ENCODE peak calls at places on chromosomes 7 and 10, in eight cellular contexts. K, W, C, E, I, Y, L and S are unnamed samples.

GRCh38 chr10:24451325-24451820 is 242.4 kb downstream of the KIAA1217 start:
- DNase-seq in K (no peak), W (no peak), C (no peak), E (no peak), I (peak; percentile 69), Y (no peak), L (no peak), S (no peak)

GRCh38 chr7:126803060-126803665 is 449.6 kb downstream of the GRM8 start:
- DNase-seq in K (peak; percentile 5), W (no peak), C (peak; percentile 47), E (peak; percentile 46), I (peak; percentile 53), Y (peak; percentile 65), L (peak; percentile 63), S (no peak)

GRCh38 chr10:34780818-34781380 is 34.2 kb downstream of the PARD3 start:
- DNase-seq in K (no peak), W (no peak), C (no peak), E (peak; percentile 35), I (peak; percentile 69), Y (no peak), L (peak; percentile 59), S (no peak)

GRCh38 chr10:50992356-50992866 is 81.9 kb upstream of the PRKG1 start:
- DNase-seq in K (no peak), W (no peak), C (no peak), E (no peak), I (no peak), Y (no peak), L (no peak), S (no peak)

GRCh38 chr7:24727165-24728120 is 29.8 kb downstream of the GSDME start:
- DNase-seq in K (no peak), W (no peak), C (peak; percentile 24), E (no peak), I (peak; percentile 58), Y (peak; percentile 59), L (no peak), S (no peak)

GRCh38 chr10:129467346-129468119 is 492 bp downstream of the MGMT start:
- DNase-seq in K (no peak), W (no peak), C (no peak), E (no peak), I (no peak), Y (peak; percentile 30), L (no peak), S (no peak)

GRCh38 chr7:45117582-45117981 is 6.1 kb upstream of the TBRG4 start:
- DNase-seq in K (no peak), W (no peak), C (no peak), E (no peak), I (no peak), Y (no peak), L (no peak), S (no peak)

GRCh38 chr10:44010873-44011602 is 362.4 kb upstream of the ZNF32 start:
- DNase-seq in K (no peak), W (peak; percentile 68), C (no peak), E (no peak), I (peak; percentile 7), Y (no peak), L (peak; percentile 54), S (no peak)

GRCh38 chr10:73876157-73876556 is 1.8 kb upstream of the CAMK2G start:
- DNase-seq in K (no peak), W (no peak), C (no peak), E (no peak), I (no peak), Y (no peak), L (no peak), S (no peak)

GRCh38 chr7:98697083-98697482 is 80.0 kb downstream of the NPTX2 start:
- DNase-seq in K (no peak), W (no peak), C (no peak), E (no peak), I (no peak), Y (no peak), L (no peak), S (no peak)

GRCh38 chr7:73822319-73823173 is 8.2 kb upstream of the CLDN4 start:
- DNase-seq in K (no peak), W (peak; percentile 80), C (peak; percentile 98), E (no peak), I (no peak), Y (peak; percentile 96), L (peak; percentile 95), S (no peak)

GRCh38 chr10:91006752-91007346 is 86.0 kb upstream of the ANKRD1 start:
- DNase-seq in K (no peak), W (no peak), C (no peak), E (no peak), I (peak; percentile 41), Y (no peak), L (no peak), S (no peak)

GRCh38 chr7:120586561-120586960 is 271.4 kb downstream of the TSPAN12 start:
- DNase-seq in K (no peak), W (no peak), C (no peak), E (no peak), I (no peak), Y (no peak), L (peak; percentile 8), S (no peak)

GRCh38 chr7:130091999-130092398 is 21.7 kb downstream of the KLHDC10 start:
- DNase-seq in K (no peak), W (no peak), C (no peak), E (no peak), I (no peak), Y (no peak), L (no peak), S (no peak)

GRCh38 chr10:79137826-79138225 is 69.1 kb downstream of the ZMIZ1 start:
- DNase-seq in K (no peak), W (no peak), C (no peak), E (no peak), I (peak; percentile 97), Y (no peak), L (peak; percentile 77), S (peak; percentile 51)

GRCh38 chr10:112115781-112116385 is 67.7 kb downstream of the GPAM start:
- DNase-seq in K (peak; percentile 8), W (no peak), C (no peak), E (no peak), I (peak; percentile 58), Y (peak; percentile 81), L (no peak), S (no peak)

GRCh38 chr7:47591655-47592572 is 10.0 kb upstream of the TNS3 start:
- DNase-seq in K (no peak), W (no peak), C (peak; percentile 81), E (no peak), I (no peak), Y (peak; percentile 81), L (peak; percentile 88), S (no peak)

GRCh38 chr7:95886501-95887090 is 114.2 kb downstream of the DYNC1I1 start:
- DNase-seq in K (no peak), W (no peak), C (no peak), E (peak; percentile 54), I (no peak), Y (no peak), L (peak; percentile 14), S (no peak)

GRCh38 chr7:44131173-44132009 is 8.0 kb upstream of the POLD2 start:
- DNase-seq in K (no peak), W (no peak), C (no peak), E (peak; percentile 18), I (no peak), Y (no peak), L (no peak), S (no peak)

GRCh38 chr7:112596260-112596659 is 115.5 kb downstream of the LSMEM1 start:
- DNase-seq in K (no peak), W (no peak), C (no peak), E (no peak), I (no peak), Y (peak; percentile 18), L (peak; percentile 37), S (no peak)

GRCh38 chr7:27151945-27152815 is at the start of gene HOXA3:
- DNase-seq in K (no peak), W (peak; percentile 88), C (peak; percentile 57), E (peak; percentile 51), I (no peak), Y (peak; percentile 78), L (no peak), S (peak; percentile 40)

GRCh38 chr7:154296443-154296842 is 244.2 kb downstream of the DPP6 start:
- DNase-seq in K (no peak), W (no peak), C (no peak), E (no peak), I (no peak), Y (no peak), L (no peak), S (no peak)

GRCh38 chr10:88471909-88472308 is 111.2 kb downstream of the RNLS start:
- DNase-seq in K (no peak), W (no peak), C (no peak), E (no peak), I (no peak), Y (no peak), L (no peak), S (no peak)

GRCh38 chr7:151520419-151521229 is 929 bp upstream of the RHEB start:
- DNase-seq in K (peak; percentile 31), W (peak; percentile 90), C (peak; percentile 66), E (peak; percentile 93), I (peak; percentile 13), Y (no peak), L (no peak), S (peak; percentile 52)

GRCh38 chr7:47474937-47475879 is 106.7 kb downstream of the TNS3 start:
- DNase-seq in K (no peak), W (peak; percentile 92), C (peak; percentile 96), E (no peak), I (no peak), Y (peak; percentile 94), L (peak; percentile 98), S (peak; percentile 97)

GRCh38 chr10:130464426-130464825 is 328.2 kb downstream of the GLRX3 start:
- DNase-seq in K (no peak), W (no peak), C (no peak), E (no peak), I (no peak), Y (no peak), L (no peak), S (no peak)

GRCh38 chr7:77797734-77798393 is 370 bp downstream of the TMEM60 start:
- DNase-seq in K (no peak), W (peak; percentile 82), C (no peak), E (peak; percentile 93), I (no peak), Y (peak; percentile 49), L (no peak), S (no peak)

GRCh38 chr10:117075064-117075463 is 63.0 kb downstream of the VAX1 start:
- DNase-seq in K (no peak), W (no peak), C (no peak), E (no peak), I (no peak), Y (peak; percentile 7), L (peak; percentile 12), S (no peak)

GRCh38 chr7:11831383-11831726 is 643 bp downstream of the THSD7A start:
- DNase-seq in K (no peak), W (no peak), C (no peak), E (no peak), I (no peak), Y (no peak), L (no peak), S (no peak)

GRCh38 chr10:62302760-62303159 is 34.1 kb upstream of the RTKN2 start:
- DNase-seq in K (no peak), W (no peak), C (no peak), E (no peak), I (no peak), Y (no peak), L (no peak), S (no peak)

GRCh38 chr7:25846722-25847121 is 305.3 kb upstream of the NFE2L3 start:
- DNase-seq in K (no peak), W (peak; percentile 88), C (peak; percentile 82), E (no peak), I (no peak), Y (peak; percentile 42), L (peak; percentile 88), S (no peak)

GRCh38 chr7:136588216-136588615 is 280.2 kb upstream of the CHRM2 start:
- DNase-seq in K (no peak), W (no peak), C (no peak), E (no peak), I (no peak), Y (no peak), L (peak; percentile 2), S (no peak)

GRCh38 chr10:114839901-114840300 is 18.3 kb downstream of the FHIP2A start:
- DNase-seq in K (no peak), W (no peak), C (no peak), E (no peak), I (no peak), Y (no peak), L (no peak), S (no peak)